ENCODE peak calls at places on chromosomes 5 and 9, in eight cellular contexts. K is cardiac muscle cell; G is CD4-positive, alpha-beta T cell; M is cardiac septum; D is sciatic nerve; W is putamen; B is brain microvascular endothelial cell; T is activated CD4-positive, alpha-beta T cell treated with anti-CD3 and anti-CD28 coated beads for 1 hour. V is an unnamed sample.

GRCh38 chr5:50990296-50990924 is 324.0 kb downstream of the PARP8 start:
- DNase-seq in K (no peak), G (no peak), M (no peak), D (no peak), W (no peak), B (no peak), T (no peak), V (no peak)

GRCh38 chr5:35899805-35900204 is 38.6 kb downstream of the CAPSL start:
- DNase-seq in K (no peak), G (no peak), M (no peak), D (no peak), W (no peak), B (no peak), T (no peak), V (no peak)

GRCh38 chr5:172438304-172438652 is 16.0 kb downstream of the SH3PXD2B start:
- DNase-seq in K (no peak), G (no peak), M (no peak), D (no peak), W (no peak), B (no peak), T (no peak), V (no peak)

GRCh38 chr5:39713224-39713911 is 288.6 kb upstream of the DAB2 start:
- DNase-seq in K (peak), G (no peak), M (no peak), D (no peak), W (no peak), B (no peak), T (no peak), V (no peak)

GRCh38 chr5:138506370-138507113 is 36.5 kb downstream of the ETF1 start:
- DNase-seq in K (no peak), G (no peak), M (no peak), D (no peak), W (no peak), B (no peak), T (no peak), V (no peak)

GRCh38 chr9:33418090-33418489 is 15.7 kb upstream of the AQP7 start:
- DNase-seq in K (no peak), G (no peak), M (no peak), D (no peak), W (no peak), B (no peak), T (no peak), V (no peak)

GRCh38 chr9:71607571-71607970 is 160.7 kb downstream of the CEMIP2 start:
- DNase-seq in K (peak), G (no peak), M (no peak), D (no peak), W (no peak), B (no peak), T (no peak), V (no peak)

GRCh38 chr9:21560281-21560745 is 78.2 kb upstream of the IFNE start:
- DNase-seq in K (no peak), G (no peak), M (no peak), D (no peak), W (no peak), B (no peak), T (no peak), V (no peak)

GRCh38 chr5:132674671-132675506 is 1.1 kb downstream of the IL4 start:
- DNase-seq in K (peak), G (no peak), M (no peak), D (peak), W (no peak), B (peak), T (no peak), V (peak)

GRCh38 chr5:172351240-172351778 is 67.7 kb upstream of the UBTD2 start:
- DNase-seq in K (no peak), G (no peak), M (no peak), D (no peak), W (no peak), B (no peak), T (no peak), V (no peak)

GRCh38 chr5:122313001-122313402 is 965 bp downstream of the SNCAIP start:
- DNase-seq in K (peak), G (no peak), M (no peak), D (no peak), W (no peak), B (peak), T (no peak), V (peak)

GRCh38 chr9:35516481-35516880 is 26.6 kb downstream of the RUSC2 start:
- DNase-seq in K (peak), G (no peak), M (no peak), D (no peak), W (no peak), B (peak), T (no peak), V (peak)

GRCh38 chr9:123998970-123999621 is 12.5 kb upstream of the LHX2 start:
- DNase-seq in K (no peak), G (no peak), M (no peak), D (no peak), W (no peak), B (no peak), T (no peak), V (no peak)

GRCh38 chr9:7123743-7124142 is 366.0 kb downstream of the KDM4C start:
- DNase-seq in K (no peak), G (no peak), M (no peak), D (no peak), W (no peak), B (no peak), T (no peak), V (no peak)

GRCh38 chr9:131758972-131759647 is 19.2 kb upstream of the RAPGEF1 start:
- DNase-seq in K (no peak), G (no peak), M (no peak), D (no peak), W (no peak), B (no peak), T (no peak), V (no peak)

GRCh38 chr5:177311361-177311722 is 356 bp downstream of the MXD3 start:
- DNase-seq in K (peak), G (no peak), M (no peak), D (peak), W (no peak), B (no peak), T (no peak), V (no peak)

GRCh38 chr5:59021286-59021673 is 438.4 kb downstream of the RAB3C start:
- DNase-seq in K (no peak), G (no peak), M (no peak), D (no peak), W (no peak), B (no peak), T (no peak), V (no peak)

GRCh38 chr5:158139161-158139560 is 280.2 kb upstream of the CLINT1 start:
- DNase-seq in K (peak), G (no peak), M (no peak), D (no peak), W (no peak), B (no peak), T (no peak), V (no peak)